ENCODE peak calls at places on chromosomes 16 and 17, in eight cellular contexts. H is GM13977, I is sigmoid colon, C is neural progenitor cell, D is astrocyte of the spinal cord, V is tibial nerve, B is RWPE1, J is GM12864. L is an unnamed sample.

GRCh38 chr16:19434584-19434983 is 16.9 kb downstream of the TMC5 start:
- DNase-seq in J (no peak), I (no peak), B (no peak), C (no peak), D (no peak), V (no peak), H (no peak), L (no peak)

GRCh38 chr16:75231570-75231969 is 12.8 kb downstream of the CTRB1 start:
- DNase-seq in V (no peak), C (no peak), J (no peak), I (no peak), B (no peak), D (no peak), H (no peak), L (no peak)

GRCh38 chr16:70476272-70477020 is 22.1 kb downstream of the FCSK start:
- DNase-seq in H (peak), B (peak), I (no peak), V (no peak), C (no peak), D (peak), J (peak), L (peak)

GRCh38 chr17:81365148-81365600 is 30.1 kb upstream of the BAHCC1 start:
- DNase-seq in B (peak), D (peak), I (peak), J (no peak), H (no peak), V (no peak), C (peak), L (peak)

GRCh38 chr16:19094542-19095365 is 19.0 kb upstream of the ITPRIPL2 start:
- DNase-seq in D (no peak), J (peak), C (no peak), B (no peak), H (no peak), I (no peak), V (no peak), L (no peak)

GRCh38 chr16:31705371-31705770 is 168.2 kb upstream of the ZNF267 start:
- DNase-seq in J (no peak), C (no peak), I (no peak), V (no peak), D (no peak), H (no peak), B (no peak), L (no peak)

GRCh38 chr17:62653831-62654829 is 26.7 kb downstream of the MRC2 start:
- DNase-seq in I (peak), D (peak), B (no peak), C (peak), V (peak), H (no peak), J (no peak), L (peak)

GRCh38 chr17:58121925-58122324 is 26.3 kb upstream of the OR4D1 start:
- DNase-seq in J (no peak), I (no peak), D (peak), B (peak), H (no peak), V (no peak), C (peak), L (peak)

GRCh38 chr16:88971371-88972097 is 5.5 kb downstream of the CBFA2T3 start:
- DNase-seq in C (no peak), B (no peak), H (peak), I (no peak), J (peak), D (no peak), V (no peak), L (no peak)

GRCh38 chr16:81319221-81319912 is 4.6 kb downstream of the GAN start:
- DNase-seq in B (peak), H (no peak), C (no peak), D (peak), J (no peak), I (no peak), V (no peak), L (peak)

GRCh38 chr16:424623-425081 is 797 bp upstream of the RAB11FIP3 start:
- DNase-seq in I (peak), V (peak), D (peak), H (no peak), B (no peak), C (no peak), J (no peak), L (no peak)

GRCh38 chr17:34299918-34300600 is 14.5 kb downstream of the CCL11 start:
- DNase-seq in B (no peak), I (no peak), D (peak), V (no peak), C (no peak), H (no peak), J (no peak), L (peak)

GRCh38 chr17:74309902-74310301 is 16.1 kb upstream of the KIF19 start:
- DNase-seq in I (no peak), H (no peak), V (no peak), C (no peak), B (no peak), D (no peak), J (no peak), L (no peak)

GRCh38 chr16:674968-675883 is at the start of gene RHBDL1:
- DNase-seq in C (peak), J (no peak), D (peak), B (no peak), H (no peak), I (no peak), V (no peak), L (no peak)

GRCh38 chr16:25416002-25416401 is 158.4 kb upstream of the ZKSCAN2 start:
- DNase-seq in B (no peak), D (no peak), J (no peak), H (no peak), V (no peak), C (no peak), I (no peak), L (no peak)

GRCh38 chr17:19756551-19756950 is 8.5 kb upstream of the ALDH3A1 start:
- DNase-seq in J (no peak), I (no peak), C (no peak), V (no peak), D (no peak), H (no peak), B (no peak), L (peak)

GRCh38 chr16:12500771-12501170 is 302.9 kb downstream of the CPPED1 start:
- DNase-seq in C (no peak), J (no peak), V (no peak), I (peak), B (no peak), D (no peak), H (no peak), L (no peak)

GRCh38 chr17:19260958-19261357 is 23.8 kb downstream of the EPN2 start:
- DNase-seq in V (no peak), B (peak), C (peak), H (no peak), I (peak), J (no peak), D (no peak), L (no peak)

GRCh38 chr17:74807376-74807775 is 31.2 kb upstream of the NAT9 start:
- DNase-seq in I (no peak), H (no peak), B (no peak), D (no peak), J (no peak), C (no peak), V (no peak), L (no peak)

GRCh38 chr16:4381072-4381934 is 9.7 kb downstream of the VASN start:
- DNase-seq in I (no peak), V (no peak), D (no peak), B (no peak), C (no peak), J (no peak), H (no peak), L (no peak)

GRCh38 chr17:79109584-79109983 is 35.0 kb downstream of the ENGASE start:
- DNase-seq in V (no peak), C (peak), J (no peak), D (no peak), H (no peak), B (no peak), I (no peak), L (no peak)

GRCh38 chr16:11175850-11176341 is 80.1 kb downstream of the SOCS1 start:
- DNase-seq in V (no peak), C (no peak), D (no peak), I (no peak), J (peak), H (peak), B (no peak), L (no peak)

GRCh38 chr17:3890082-3890892 is 2.6 kb downstream of the CAMKK1 start:
- DNase-seq in J (no peak), D (peak), B (peak), H (no peak), V (peak), C (no peak), I (peak), L (peak)

GRCh38 chr16:58615280-58615679 is 14.3 kb downstream of the CNOT1 start:
- DNase-seq in I (no peak), D (peak), B (no peak), J (no peak), C (no peak), H (no peak), V (no peak), L (no peak)

GRCh38 chr17:79022507-79022991 is 1.4 kb upstream of the C1QTNF1 start:
- DNase-seq in C (no peak), D (no peak), H (no peak), I (peak), V (no peak), J (no peak), B (no peak), L (peak)

GRCh38 chr16:69417537-69418199 is 6.8 kb upstream of the CYB5B start:
- DNase-seq in C (no peak), D (peak), H (no peak), I (no peak), V (no peak), B (no peak), J (no peak), L (peak)

DNA sequence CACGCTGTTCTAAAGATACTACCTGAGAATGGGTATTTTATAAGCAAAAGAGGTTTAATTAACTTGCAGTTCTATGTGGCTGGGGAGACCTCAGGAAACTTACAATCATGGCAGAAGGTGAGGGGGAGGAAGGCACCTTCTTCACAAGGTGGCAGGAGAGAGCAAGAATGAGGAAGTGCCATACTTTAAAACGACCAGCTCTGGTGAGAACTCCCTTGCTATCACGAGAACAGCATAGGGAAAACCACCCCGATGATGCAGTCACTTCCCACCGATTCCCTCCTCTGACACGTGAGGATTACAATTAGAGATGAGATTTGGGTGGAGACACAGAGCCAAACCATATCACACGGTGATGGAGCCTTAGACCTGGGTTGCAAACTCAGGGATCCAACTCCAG is 317.5 kb upstream of the EEF2KMT start:
- DNase-seq in B (no peak), D (no peak), V (no peak), H (no peak), I (no peak), J (no peak), C (peak), L (no peak)
- TF ChIP-seq CTCF in B (no peak), D (no peak), V (no peak), H (no peak), I (no peak), J (no peak), C (peak), L (no peak)

DNA sequence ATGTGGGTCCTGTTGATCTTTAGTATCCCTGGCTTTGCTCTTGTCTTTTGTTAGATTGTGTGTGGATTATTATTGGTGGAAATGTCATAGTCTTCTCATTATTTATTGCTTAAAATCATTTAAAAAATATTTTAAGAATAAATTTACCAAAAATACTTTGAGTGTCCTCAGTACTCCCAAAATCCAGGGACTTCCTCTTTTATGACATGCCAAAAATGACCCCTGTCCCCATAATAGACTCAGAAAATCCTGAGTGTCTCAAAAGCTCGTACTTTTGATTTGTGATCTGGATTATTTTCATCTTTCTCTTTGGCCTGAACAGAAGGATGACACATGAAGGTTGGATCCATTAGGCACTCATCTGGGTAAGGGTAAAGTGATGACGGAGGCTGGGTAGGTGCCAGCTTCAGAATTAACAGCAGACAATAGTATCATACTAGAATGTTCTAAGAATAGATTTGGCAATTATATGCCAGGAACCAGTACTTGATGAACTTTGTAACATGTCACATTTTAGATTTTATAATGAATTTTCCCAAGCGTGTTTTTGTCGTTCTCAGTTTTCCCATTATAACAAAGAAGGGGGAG is 602.2 kb upstream of the CDH8 start:
- DNase-seq in B (no peak), D (no peak), J (no peak), C (no peak), V (no peak), H (no peak), I (no peak), L (no peak)
- TF ChIP-seq CTCF in B (no peak), D (no peak), J (no peak), C (no peak), V (no peak), H (no peak), I (no peak), L (no peak)

GRCh38 chr16:26963109-26963508 is 103.6 kb upstream of the C16orf82 start:
- DNase-seq in B (no peak), D (no peak), H (peak), I (no peak), C (peak), V (no peak), J (no peak), L (peak)
- TF ChIP-seq CTCF in B (no peak), D (peak), H (peak), I (no peak), C (peak), V (no peak), J (peak), L (peak)

GRCh38 chr17:7549401-7550055 is 670 bp downstream of the TNFSF12 start:
- DNase-seq in B (no peak), I (peak), V (peak), J (no peak), D (no peak), C (no peak), H (peak), L (no peak)
- TF ChIP-seq CTCF in B (no peak), I (no peak), V (no peak), J (no peak), D (no peak), C (no peak), H (no peak), L (no peak)

GRCh38 chr17:64240741-64241347 is 22.2 kb downstream of the TEX2 start:
- DNase-seq in C (peak), H (no peak), V (peak), I (peak), D (peak), J (no peak), B (peak), L (peak)

GRCh38 chr17:64232466-64233262 is 30.4 kb downstream of the TEX2 start:
- DNase-seq in V (no peak), C (no peak), B (no peak), I (no peak), J (no peak), D (no peak), H (no peak), L (no peak)

GRCh38 chr17:64234961-64235360 is 28.1 kb downstream of the TEX2 start:
- DNase-seq in H (no peak), C (no peak), J (no peak), V (no peak), D (no peak), I (no peak), B (no peak), L (no peak)

GRCh38 chr17:64240261-64240740 is 22.8 kb downstream of the TEX2 start:
- DNase-seq in B (no peak), I (no peak), J (no peak), H (no peak), C (peak), V (no peak), D (no peak), L (peak)

DNA sequence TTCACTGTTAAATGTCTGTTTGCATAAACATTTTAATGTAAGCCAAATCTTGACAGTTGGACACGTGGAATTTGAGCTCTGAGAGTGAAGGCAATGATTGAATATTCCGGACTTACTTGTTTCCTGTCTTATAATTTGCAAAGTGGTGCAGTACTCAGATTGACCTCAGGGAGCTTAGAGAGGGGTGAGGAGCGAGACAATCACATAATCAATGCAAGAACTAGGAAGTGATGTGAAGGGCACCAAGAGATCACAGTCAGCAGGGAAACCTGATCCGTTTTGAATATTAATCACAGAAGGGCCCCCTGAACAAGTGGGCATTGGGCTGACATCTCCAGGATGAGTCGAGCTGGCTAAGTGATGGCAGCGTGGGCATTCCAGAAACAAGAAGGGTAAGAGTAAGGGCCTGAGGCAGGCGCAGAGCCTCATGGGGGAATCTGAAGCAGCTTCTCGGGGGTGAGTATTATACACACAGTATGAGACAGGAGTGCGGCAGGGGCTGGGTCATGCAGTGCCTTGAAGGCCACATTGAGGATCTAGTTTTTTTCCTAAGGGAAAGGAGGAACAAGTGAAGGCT is 26.1 kb downstream of the TEX2 start:
- DNase-seq in D (no peak), J (no peak), B (no peak), I (no peak), V (no peak), H (no peak), C (peak), L (no peak)
- TF ChIP-seq CTCF in D (peak), J (peak), B (no peak), I (no peak), V (no peak), H (no peak), C (peak), L (peak)

DNA sequence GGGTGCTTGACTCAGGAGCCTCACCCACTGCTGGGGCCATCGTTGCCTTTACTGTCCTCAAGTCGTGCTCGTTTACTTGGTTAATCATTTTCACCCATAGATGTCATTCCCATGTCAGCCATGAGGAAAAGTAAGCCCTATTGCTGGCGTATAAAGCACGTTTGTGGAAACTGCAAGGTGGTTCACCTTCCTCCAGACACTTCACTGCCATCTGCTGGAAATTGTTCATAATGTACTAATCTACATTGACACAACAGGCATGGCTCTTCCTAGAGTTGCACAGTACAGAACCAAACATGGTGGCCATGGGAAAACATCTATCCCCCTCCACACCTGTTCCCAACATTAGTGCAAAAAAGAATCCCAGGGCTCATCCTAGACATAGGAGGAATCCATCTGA is 116.6 kb downstream of the ZNF18 start:
- DNase-seq in H (no peak), I (no peak), C (peak), V (no peak), B (peak), J (no peak), D (no peak), L (no peak)
- TF ChIP-seq CTCF in H (no peak), I (no peak), C (peak), V (peak), B (no peak), J (peak), D (no peak), L (no peak)

GRCh38 chr16:87715658-87716057 is 50.1 kb downstream of the KLHDC4 start:
- DNase-seq in C (no peak), D (peak), J (no peak), V (no peak), B (no peak), H (no peak), I (no peak), L (no peak)
- TF ChIP-seq CTCF in C (no peak), D (no peak), J (no peak), V (no peak), B (no peak), H (no peak), I (no peak), L (no peak)

GRCh38 chr17:77381185-77381700 is 240.5 kb downstream of the SEC14L1 start:
- DNase-seq in C (no peak), H (no peak), V (no peak), B (no peak), D (no peak), I (no peak), J (no peak), L (no peak)

GRCh38 chr17:77381731-77382130 is 241.0 kb downstream of the SEC14L1 start:
- DNase-seq in H (no peak), J (no peak), D (no peak), I (no peak), B (no peak), C (no peak), V (no peak), L (no peak)

GRCh38 chr17:77382356-77382911 is 241.7 kb downstream of the SEC14L1 start:
- DNase-seq in D (no peak), H (peak), B (no peak), V (no peak), J (no peak), I (no peak), C (peak), L (no peak)

GRCh38 chr17:77383613-77384608 is 243.1 kb downstream of the SEC14L1 start:
- DNase-seq in J (no peak), C (no peak), D (no peak), B (no peak), V (no peak), I (peak), H (no peak), L (no peak)

DNA sequence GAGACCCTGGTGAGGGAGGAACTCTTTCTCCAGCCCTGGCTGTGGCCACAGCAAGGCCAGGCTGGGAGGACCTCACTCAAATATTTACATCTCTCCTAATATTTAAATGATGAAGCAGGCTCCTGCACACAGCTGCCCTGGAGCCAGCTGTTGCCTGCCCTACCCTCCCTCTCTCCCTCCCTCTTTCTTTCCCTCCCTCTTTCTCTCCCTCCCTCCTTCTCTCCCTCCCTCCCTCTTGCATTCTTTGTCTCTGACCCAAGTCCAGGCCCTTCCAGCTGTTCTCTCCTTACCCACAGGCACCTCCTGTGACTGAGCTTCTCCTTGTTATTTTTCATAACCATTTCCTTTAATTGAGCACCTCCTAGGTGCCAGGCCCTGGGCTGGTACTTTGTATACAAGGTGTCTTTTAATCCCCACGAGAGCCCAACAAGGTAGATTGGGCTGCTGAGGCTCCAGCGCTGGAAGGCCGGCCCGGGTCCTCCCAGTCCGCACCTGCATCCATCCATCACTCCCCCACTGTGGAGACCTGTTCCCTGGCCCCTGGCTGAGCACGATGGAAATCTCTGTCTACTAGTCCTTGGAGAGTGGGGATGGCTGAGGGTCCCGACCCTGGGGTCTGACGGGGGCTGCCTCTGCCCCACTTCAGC is 242.3 kb downstream of the SEC14L1 start:
- DNase-seq in J (no peak), C (no peak), B (no peak), V (no peak), D (no peak), H (no peak), I (peak), L (peak)
- TF ChIP-seq CTCF in J (no peak), C (no peak), B (no peak), V (no peak), D (no peak), H (no peak), I (no peak), L (no peak)